ENCODE peak calls at places on chromosomes 11 and 22, in seven cellular contexts. H is K562, Y is A549, R is IMR-90, C is GM12878, K is HepG2, I is H1. Q is an unnamed sample.

GRCh38 chr11:79219186-79220045 is 221.4 kb downstream of the TENM4 start:
- DNase-seq in H (no peak), Y (no peak), R (no peak), C (no peak), K (no peak), I (no peak), Q (no peak)

GRCh38 chr22:26579331-26579886 is 10.5 kb downstream of the TPST2 start:
- DNase-seq in H (no peak), Y (no peak), R (no peak), C (peak; percentile 30), K (no peak), I (no peak), Q (no peak)

GRCh38 chr11:123719452-123719851 is 22.0 kb downstream of the ZNF202 start:
- DNase-seq in H (no peak), Y (no peak), R (peak; percentile 85), C (no peak), K (no peak), I (no peak), Q (no peak)

GRCh38 chr22:42396621-42397331 is 35.4 kb downstream of the NFAM1 start:
- DNase-seq in H (no peak), Y (no peak), R (no peak), C (no peak), K (no peak), I (no peak), Q (no peak)

GRCh38 chr22:30718491-30718890 is 23.8 kb downstream of the OSBP2 start:
- DNase-seq in H (no peak), Y (no peak), R (no peak), C (no peak), K (no peak), I (no peak), Q (peak; percentile 37)

GRCh38 chr11:35214792-35215193 is 75.8 kb downstream of the CD44 start:
- DNase-seq in H (no peak), Y (no peak), R (peak; percentile 97), C (no peak), K (no peak), I (no peak), Q (no peak)

GRCh38 chr11:79637219-79637618 is 196.4 kb upstream of the TENM4 start:
- DNase-seq in H (no peak), Y (no peak), R (no peak), C (no peak), K (no peak), I (no peak), Q (no peak)

GRCh38 chr11:81253226-81253625 is 1480.4 kb downstream of the FAM181B start:
- DNase-seq in H (no peak), Y (no peak), R (no peak), C (no peak), K (no peak), I (no peak), Q (no peak)

GRCh38 chr11:95922536-95923440 is 1.1 kb downstream of the MTMR2 start:
- DNase-seq in H (peak; percentile 23), Y (no peak), R (no peak), C (no peak), K (no peak), I (no peak), Q (no peak)

GRCh38 chr22:33271390-33272161 is 213.4 kb upstream of the SYN3 start:
- DNase-seq in H (no peak), Y (no peak), R (peak; percentile 13), C (peak; percentile 95), K (no peak), I (no peak), Q (no peak)

GRCh38 chr22:23110190-23110921 is 31.4 kb downstream of the RSPH14 start:
- DNase-seq in H (no peak), Y (no peak), R (no peak), C (no peak), K (no peak), I (no peak), Q (peak; percentile 73)

GRCh38 chr22:23109079-23109347 is 32.8 kb downstream of the RSPH14 start:
- DNase-seq in H (no peak), Y (no peak), R (no peak), C (no peak), K (no peak), I (no peak), Q (no peak)

GRCh38 chr22:23112472-23113012 is 29.2 kb downstream of the RSPH14 start:
- DNase-seq in H (no peak), Y (no peak), R (no peak), C (no peak), K (no peak), I (no peak), Q (no peak)

GRCh38 chr22:23109441-23109978 is 32.3 kb downstream of the RSPH14 start:
- DNase-seq in H (no peak), Y (no peak), R (no peak), C (no peak), K (no peak), I (no peak), Q (no peak)

DNA sequence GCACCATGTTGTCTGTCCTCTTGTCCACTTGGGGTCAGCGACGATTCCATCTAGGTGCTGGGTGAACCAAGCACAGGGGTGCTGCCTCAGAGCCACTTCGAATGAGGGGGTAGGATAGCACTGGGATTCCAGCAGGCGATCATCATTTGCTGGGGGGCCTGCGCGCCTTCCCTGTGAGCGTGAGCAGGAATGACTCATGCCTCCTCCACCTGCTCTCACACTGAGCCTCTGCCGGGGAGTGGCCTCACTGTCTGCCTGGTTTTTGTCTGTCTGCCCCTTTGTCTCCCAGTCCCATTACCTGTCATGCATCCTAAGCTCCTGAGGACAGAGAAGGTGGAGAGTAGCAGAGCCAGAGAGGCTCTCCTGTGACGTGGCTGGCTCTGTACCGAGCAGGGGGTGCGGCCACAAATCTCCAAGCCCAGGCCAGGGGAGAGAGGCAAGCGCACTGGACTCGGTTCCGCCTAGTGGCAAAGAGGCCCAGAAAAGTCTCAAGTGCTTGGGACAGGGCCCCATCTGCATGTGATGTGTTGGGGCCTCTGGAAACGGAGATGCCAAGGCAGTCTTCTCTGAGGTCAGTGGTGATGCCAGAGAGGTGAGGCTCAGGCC is 30.8 kb downstream of the RSPH14 start:
- DNase-seq in H (peak; percentile 70), Y (no peak), R (no peak), C (no peak), K (no peak), I (no peak), Q (no peak)
- TF ChIP-seq RFX5 in H (no peak), Y (no peak), R (no peak), C (no peak), K (no peak), I (no peak), Q (no peak)

GRCh38 chr22:38653741-38654140 is 2.5 kb downstream of the FAM227A start:
- DNase-seq in H (no peak), Y (no peak), R (no peak), C (no peak), K (no peak), I (no peak), Q (no peak)

GRCh38 chr22:38652858-38653257 is 3.3 kb downstream of the FAM227A start:
- DNase-seq in H (no peak), Y (no peak), R (no peak), C (no peak), K (no peak), I (no peak), Q (no peak)

GRCh38 chr22:38657248-38657909 is 941 bp downstream of the CBY1 start:
- DNase-seq in H (peak; percentile 52), Y (peak; percentile 3), R (no peak), C (no peak), K (peak; percentile 13), I (peak; percentile 49), Q (peak; percentile 31)

GRCh38 chr22:38655532-38656255 is 498 bp downstream of the FAM227A start:
- DNase-seq in H (peak; percentile 22), Y (no peak), R (peak; percentile 9), C (no peak), K (no peak), I (no peak), Q (peak; percentile 26)

GRCh38 chr22:38656256-38657148 is at the start of the genes CBY1 and FAM227A:
- DNase-seq in H (peak; percentile 88), Y (peak; percentile 92), R (peak; percentile 76), C (peak; percentile 41), K (peak; percentile 78), I (peak; percentile 97), Q (peak; percentile 93)
- TF ChIP-seq RFX5 in H (no peak), Y (no peak), R (no peak), C (peak; percentile 40), K (no peak), I (no peak), Q (no peak)

GRCh38 chr11:45659031-45659817 is 6.2 kb downstream of the CHST1 start:
- DNase-seq in H (no peak), Y (no peak), R (no peak), C (no peak), K (no peak), I (no peak), Q (no peak)

GRCh38 chr11:45661417-45662055 is 3.9 kb downstream of the CHST1 start:
- DNase-seq in H (no peak), Y (no peak), R (no peak), C (no peak), K (no peak), I (no peak), Q (no peak)

GRCh38 chr11:45662096-45662664 is 3.2 kb downstream of the CHST1 start:
- DNase-seq in H (no peak), Y (no peak), R (no peak), C (no peak), K (no peak), I (no peak), Q (no peak)

GRCh38 chr11:45659818-45660160 is 5.6 kb downstream of the CHST1 start:
- DNase-seq in H (no peak), Y (no peak), R (no peak), C (no peak), K (no peak), I (no peak), Q (peak; percentile 79)

GRCh38 chr11:45660717-45661416 is 4.6 kb downstream of the CHST1 start:
- DNase-seq in H (no peak), Y (no peak), R (no peak), C (no peak), K (no peak), I (no peak), Q (no peak)
- TF ChIP-seq RFX5 in H (no peak), Y (no peak), R (no peak), C (no peak), K (no peak), I (no peak), Q (no peak)

GRCh38 chr22:48939441-48940265 is 888.0 kb downstream of the BRD1 start:
- DNase-seq in H (no peak), Y (no peak), R (no peak), C (no peak), K (no peak), I (peak; percentile 35), Q (no peak)

GRCh38 chr22:48936391-48936790 is 891.3 kb downstream of the BRD1 start:
- DNase-seq in H (no peak), Y (no peak), R (no peak), C (no peak), K (no peak), I (no peak), Q (no peak)

GRCh38 chr22:48937032-48937639 is 890.5 kb downstream of the BRD1 start:
- DNase-seq in H (no peak), Y (no peak), R (no peak), C (no peak), K (no peak), I (no peak), Q (no peak)

GRCh38 chr22:48940266-48940987 is 887.2 kb downstream of the BRD1 start:
- DNase-seq in H (no peak), Y (no peak), R (no peak), C (no peak), K (no peak), I (peak; percentile 37), Q (no peak)

DNA sequence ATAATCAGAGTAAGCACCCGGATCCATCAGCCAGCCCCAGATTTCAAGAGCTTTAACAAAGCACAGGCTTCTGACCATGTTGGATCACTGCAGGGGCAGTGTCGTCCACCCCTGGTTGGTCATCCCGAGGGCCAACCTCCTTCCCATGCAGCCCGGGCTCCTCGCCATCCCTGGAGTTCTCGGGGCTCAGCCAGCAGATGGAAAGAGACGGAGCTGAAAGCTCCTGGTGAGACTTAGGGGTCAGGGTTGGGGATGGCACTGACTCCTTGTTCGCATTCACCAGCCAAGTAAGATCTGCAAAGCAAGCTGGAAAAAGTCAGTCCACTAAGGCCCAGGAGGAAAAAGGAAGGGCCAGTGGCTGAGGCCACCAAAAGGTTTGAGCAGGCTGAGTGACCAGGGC is 888.9 kb downstream of the BRD1 start:
- DNase-seq in H (no peak), Y (no peak), R (no peak), C (no peak), K (no peak), I (peak; percentile 11), Q (no peak)
- TF ChIP-seq RFX5 in H (no peak), Y (no peak), R (no peak), C (no peak), K (no peak), I (no peak), Q (no peak)

Q was measured in SK-N-SH.